ENCODE peak calls at places on chromosomes 2 and 18, in ten cellular contexts. One of them, this sample, is unnamed.

GRCh38 chr2:26346454-26347053 is at the start of gene ADGRF3:
- DNase-seq in body of pancreas: peak; percentile 72
- DNase-seq in GM10248: peak; percentile 27
- DNase-seq in sigmoid colon: peak; percentile 72
- DNase-seq in osteocyte: no peak
- DNase-seq in mammary epithelial cell: peak; percentile 46
- DNase-seq in RWPE1: no peak
- DNase-seq in breast epithelium: peak; percentile 64
- DNase-seq in fibroblast of lung: peak; percentile 30
- DNase-seq in Calu3: peak; percentile 55
- DNase-seq in this sample: no peak

GRCh38 chr2:150003539-150003938 is 416.0 kb upstream of the MMADHC start:
- DNase-seq in body of pancreas: no peak
- DNase-seq in GM10248: no peak
- DNase-seq in sigmoid colon: no peak
- DNase-seq in osteocyte: no peak
- DNase-seq in mammary epithelial cell: no peak
- DNase-seq in RWPE1: no peak
- DNase-seq in breast epithelium: no peak
- DNase-seq in fibroblast of lung: no peak
- DNase-seq in Calu3: no peak
- DNase-seq in this sample: no peak

GRCh38 chr2:40487592-40487991 is 35.7 kb upstream of the SLC8A1 start:
- DNase-seq in body of pancreas: no peak
- DNase-seq in GM10248: no peak
- DNase-seq in sigmoid colon: no peak
- DNase-seq in osteocyte: no peak
- DNase-seq in mammary epithelial cell: no peak
- DNase-seq in RWPE1: no peak
- DNase-seq in breast epithelium: no peak
- DNase-seq in fibroblast of lung: peak; percentile 93
- DNase-seq in Calu3: no peak
- DNase-seq in this sample: no peak

GRCh38 chr2:132804045-132804444 is 134.0 kb upstream of the LYPD1 start:
- DNase-seq in body of pancreas: no peak
- DNase-seq in GM10248: no peak
- DNase-seq in sigmoid colon: no peak
- DNase-seq in osteocyte: no peak
- DNase-seq in mammary epithelial cell: peak; percentile 52
- DNase-seq in RWPE1: no peak
- DNase-seq in breast epithelium: no peak
- DNase-seq in fibroblast of lung: peak; percentile 80
- DNase-seq in Calu3: no peak
- DNase-seq in this sample: no peak

GRCh38 chr2:85151026-85151425 is 17.8 kb downstream of the TCF7L1 start:
- DNase-seq in body of pancreas: no peak
- DNase-seq in GM10248: no peak
- DNase-seq in sigmoid colon: no peak
- DNase-seq in osteocyte: no peak
- DNase-seq in mammary epithelial cell: no peak
- DNase-seq in RWPE1: no peak
- DNase-seq in breast epithelium: no peak
- DNase-seq in fibroblast of lung: peak; percentile 27
- DNase-seq in Calu3: no peak
- DNase-seq in this sample: no peak

GRCh38 chr2:141767051-141767450 is 363.8 kb downstream of the LRP1B start:
- DNase-seq in body of pancreas: no peak
- DNase-seq in GM10248: no peak
- DNase-seq in sigmoid colon: no peak
- DNase-seq in osteocyte: no peak
- DNase-seq in mammary epithelial cell: peak; percentile 49
- DNase-seq in RWPE1: no peak
- DNase-seq in breast epithelium: no peak
- DNase-seq in fibroblast of lung: peak; percentile 92
- DNase-seq in Calu3: no peak
- DNase-seq in this sample: no peak

GRCh38 chr2:101860157-101860556 is 131.6 kb upstream of the IL1R2 start:
- DNase-seq in body of pancreas: no peak
- DNase-seq in GM10248: no peak
- DNase-seq in sigmoid colon: no peak
- DNase-seq in osteocyte: no peak
- DNase-seq in mammary epithelial cell: no peak
- DNase-seq in RWPE1: no peak
- DNase-seq in breast epithelium: no peak
- DNase-seq in fibroblast of lung: no peak
- DNase-seq in Calu3: no peak
- DNase-seq in this sample: no peak

GRCh38 chr2:224918626-224919471 is 123.4 kb downstream of the DOCK10 start:
- DNase-seq in body of pancreas: no peak
- DNase-seq in GM10248: no peak
- DNase-seq in sigmoid colon: no peak
- DNase-seq in osteocyte: no peak
- DNase-seq in mammary epithelial cell: no peak
- DNase-seq in RWPE1: no peak
- DNase-seq in breast epithelium: no peak
- DNase-seq in fibroblast of lung: no peak
- DNase-seq in Calu3: no peak
- DNase-seq in this sample: no peak

GRCh38 chr2:182866461-182867369 is at the start of gene FRZB:
- DNase-seq in body of pancreas: peak; percentile 46
- DNase-seq in GM10248: peak; percentile 33
- DNase-seq in sigmoid colon: peak; percentile 88
- DNase-seq in osteocyte: peak; percentile 86
- DNase-seq in mammary epithelial cell: peak; percentile 10
- DNase-seq in RWPE1: peak; percentile 20
- DNase-seq in breast epithelium: peak; percentile 56
- DNase-seq in fibroblast of lung: peak; percentile 84
- DNase-seq in Calu3: peak; percentile 54
- DNase-seq in this sample: peak; percentile 92

GRCh38 chr18:13836559-13836958 is 12.6 kb downstream of the MC5R start:
- DNase-seq in body of pancreas: no peak
- DNase-seq in GM10248: no peak
- DNase-seq in sigmoid colon: no peak
- DNase-seq in osteocyte: no peak
- DNase-seq in mammary epithelial cell: no peak
- DNase-seq in RWPE1: no peak
- DNase-seq in breast epithelium: no peak
- DNase-seq in fibroblast of lung: no peak
- DNase-seq in Calu3: peak; percentile 17
- DNase-seq in this sample: no peak

GRCh38 chr18:13834501-13835015 is 10.6 kb downstream of the MC5R start:
- DNase-seq in body of pancreas: no peak
- DNase-seq in GM10248: no peak
- DNase-seq in sigmoid colon: no peak
- DNase-seq in osteocyte: no peak
- DNase-seq in mammary epithelial cell: no peak
- DNase-seq in RWPE1: no peak
- DNase-seq in breast epithelium: no peak
- DNase-seq in fibroblast of lung: no peak
- DNase-seq in Calu3: no peak
- DNase-seq in this sample: no peak

GRCh38 chr18:13835202-13835601 is 11.3 kb downstream of the MC5R start:
- DNase-seq in body of pancreas: no peak
- DNase-seq in GM10248: no peak
- DNase-seq in sigmoid colon: no peak
- DNase-seq in osteocyte: no peak
- DNase-seq in mammary epithelial cell: no peak
- DNase-seq in RWPE1: no peak
- DNase-seq in breast epithelium: no peak
- DNase-seq in fibroblast of lung: no peak
- DNase-seq in Calu3: no peak
- DNase-seq in this sample: no peak

GRCh38 chr18:13826209-13826608 is 2.3 kb downstream of the MC5R start:
- DNase-seq in body of pancreas: no peak
- DNase-seq in GM10248: no peak
- DNase-seq in sigmoid colon: no peak
- DNase-seq in osteocyte: no peak
- DNase-seq in mammary epithelial cell: no peak
- DNase-seq in RWPE1: no peak
- DNase-seq in breast epithelium: no peak
- DNase-seq in fibroblast of lung: no peak
- DNase-seq in Calu3: no peak
- DNase-seq in this sample: no peak

GRCh38 chr18:13831864-13832508 is 8.0 kb downstream of the MC5R start:
- DNase-seq in body of pancreas: no peak
- DNase-seq in GM10248: no peak
- DNase-seq in sigmoid colon: no peak
- DNase-seq in osteocyte: peak; percentile 65
- DNase-seq in mammary epithelial cell: no peak
- DNase-seq in RWPE1: peak; percentile 15
- DNase-seq in breast epithelium: no peak
- DNase-seq in fibroblast of lung: no peak
- DNase-seq in Calu3: no peak
- DNase-seq in this sample: no peak
- TF ChIP-seq CTCF in body of pancreas: no peak
- TF ChIP-seq CTCF in GM10248: no peak
- TF ChIP-seq CTCF in sigmoid colon: no peak
- TF ChIP-seq CTCF in osteocyte: no peak
- TF ChIP-seq CTCF in mammary epithelial cell: no peak
- TF ChIP-seq CTCF in RWPE1: no peak
- TF ChIP-seq CTCF in breast epithelium: no peak
- TF ChIP-seq CTCF in fibroblast of lung: no peak
- TF ChIP-seq CTCF in Calu3: no peak
- TF ChIP-seq CTCF in this sample: peak; percentile 25

DNA sequence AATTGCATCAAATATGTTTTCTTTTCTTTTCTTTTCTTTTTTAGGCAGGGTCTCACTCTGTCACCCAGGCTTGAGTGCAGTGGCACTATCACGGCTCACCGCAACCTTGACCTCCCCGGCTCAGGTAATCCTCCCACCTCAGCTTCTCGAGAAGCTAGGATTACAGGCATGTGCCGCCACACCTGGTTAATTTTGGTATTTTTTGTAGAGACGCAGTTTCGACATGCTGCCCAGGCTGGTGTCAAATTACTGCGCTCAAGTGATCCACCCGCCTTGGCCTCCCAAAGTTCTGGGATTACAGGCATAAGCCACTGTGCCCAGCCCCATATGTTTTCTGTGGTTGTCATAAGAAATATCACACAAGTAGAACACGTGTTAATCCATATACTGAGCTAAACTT is 14.7 kb downstream of the ENOSF1 start:
- DNase-seq in body of pancreas: peak; percentile 60
- DNase-seq in GM10248: no peak
- DNase-seq in sigmoid colon: no peak
- DNase-seq in osteocyte: no peak
- DNase-seq in mammary epithelial cell: no peak
- DNase-seq in RWPE1: no peak
- DNase-seq in breast epithelium: no peak
- DNase-seq in fibroblast of lung: no peak
- DNase-seq in Calu3: no peak
- DNase-seq in this sample: no peak
- TF ChIP-seq CTCF in body of pancreas: no peak
- TF ChIP-seq CTCF in GM10248: no peak
- TF ChIP-seq CTCF in sigmoid colon: no peak
- TF ChIP-seq CTCF in osteocyte: no peak
- TF ChIP-seq CTCF in mammary epithelial cell: no peak
- TF ChIP-seq CTCF in RWPE1: no peak
- TF ChIP-seq CTCF in breast epithelium: no peak
- TF ChIP-seq CTCF in fibroblast of lung: no peak
- TF ChIP-seq CTCF in Calu3: no peak
- TF ChIP-seq CTCF in this sample: no peak

GRCh38 chr2:194822097-194822496 is 834.9 kb upstream of the SLC39A10 start:
- DNase-seq in body of pancreas: no peak
- DNase-seq in GM10248: no peak
- DNase-seq in sigmoid colon: no peak
- DNase-seq in osteocyte: no peak
- DNase-seq in mammary epithelial cell: peak; percentile 12
- DNase-seq in RWPE1: no peak
- DNase-seq in breast epithelium: no peak
- DNase-seq in fibroblast of lung: no peak
- DNase-seq in Calu3: no peak
- DNase-seq in this sample: no peak

GRCh38 chr2:194815475-194815874 is 841.6 kb upstream of the SLC39A10 start:
- DNase-seq in body of pancreas: no peak
- DNase-seq in GM10248: no peak
- DNase-seq in sigmoid colon: no peak
- DNase-seq in osteocyte: no peak
- DNase-seq in mammary epithelial cell: no peak
- DNase-seq in RWPE1: no peak
- DNase-seq in breast epithelium: no peak
- DNase-seq in fibroblast of lung: peak; percentile 7
- DNase-seq in Calu3: no peak
- DNase-seq in this sample: no peak

GRCh38 chr2:194824450-194824849 is 832.6 kb upstream of the SLC39A10 start:
- DNase-seq in body of pancreas: no peak
- DNase-seq in GM10248: no peak
- DNase-seq in sigmoid colon: no peak
- DNase-seq in osteocyte: no peak
- DNase-seq in mammary epithelial cell: no peak
- DNase-seq in RWPE1: no peak
- DNase-seq in breast epithelium: no peak
- DNase-seq in fibroblast of lung: no peak
- DNase-seq in Calu3: no peak
- DNase-seq in this sample: no peak

GRCh38 chr2:194822657-194823056 is 834.4 kb upstream of the SLC39A10 start:
- DNase-seq in body of pancreas: no peak
- DNase-seq in GM10248: no peak
- DNase-seq in sigmoid colon: no peak
- DNase-seq in osteocyte: no peak
- DNase-seq in mammary epithelial cell: peak; percentile 42
- DNase-seq in RWPE1: peak; percentile 7
- DNase-seq in breast epithelium: no peak
- DNase-seq in fibroblast of lung: no peak
- DNase-seq in Calu3: peak; percentile 10
- DNase-seq in this sample: no peak

GRCh38 chr2:194819367-194819766 is 837.7 kb upstream of the SLC39A10 start:
- DNase-seq in body of pancreas: no peak
- DNase-seq in GM10248: no peak
- DNase-seq in sigmoid colon: no peak
- DNase-seq in osteocyte: no peak
- DNase-seq in mammary epithelial cell: peak; percentile 6
- DNase-seq in RWPE1: no peak
- DNase-seq in breast epithelium: no peak
- DNase-seq in fibroblast of lung: no peak
- DNase-seq in Calu3: peak; percentile 4
- DNase-seq in this sample: no peak
- TF ChIP-seq CTCF in body of pancreas: no peak
- TF ChIP-seq CTCF in GM10248: peak; percentile 16
- TF ChIP-seq CTCF in sigmoid colon: no peak
- TF ChIP-seq CTCF in osteocyte: peak; percentile 21
- TF ChIP-seq CTCF in mammary epithelial cell: peak; percentile 49
- TF ChIP-seq CTCF in RWPE1: peak; percentile 26
- TF ChIP-seq CTCF in breast epithelium: no peak
- TF ChIP-seq CTCF in fibroblast of lung: no peak
- TF ChIP-seq CTCF in Calu3: no peak
- TF ChIP-seq CTCF in this sample: peak; percentile 66

GRCh38 chr2:215003001-215003400 is 135.4 kb downstream of the ABCA12 start:
- DNase-seq in body of pancreas: no peak
- DNase-seq in GM10248: no peak
- DNase-seq in sigmoid colon: no peak
- DNase-seq in osteocyte: no peak
- DNase-seq in mammary epithelial cell: no peak
- DNase-seq in RWPE1: no peak
- DNase-seq in breast epithelium: no peak
- DNase-seq in fibroblast of lung: peak; percentile 50
- DNase-seq in Calu3: no peak
- DNase-seq in this sample: no peak

DNA sequence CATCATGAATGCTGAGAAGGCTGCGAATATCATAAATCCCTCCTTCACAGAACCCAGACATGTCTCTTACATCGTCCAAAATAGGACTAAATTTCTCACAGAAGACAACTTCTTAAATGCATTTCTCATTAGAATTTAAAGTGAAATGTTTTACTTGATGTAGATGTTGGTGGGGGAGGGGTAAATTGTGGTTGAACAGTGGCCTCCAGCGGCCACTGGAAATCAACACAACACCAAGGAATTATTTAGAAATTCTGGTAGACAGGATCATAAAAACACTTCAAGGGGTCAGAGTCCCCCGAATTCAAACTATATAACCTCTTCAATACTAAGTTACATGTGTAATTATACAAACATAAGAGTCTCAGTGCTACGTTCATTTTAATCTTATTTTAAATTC is 135.9 kb downstream of the ABCA12 start:
- DNase-seq in body of pancreas: peak; percentile 31
- DNase-seq in GM10248: peak; percentile 30
- DNase-seq in sigmoid colon: no peak
- DNase-seq in osteocyte: no peak
- DNase-seq in mammary epithelial cell: no peak
- DNase-seq in RWPE1: peak; percentile 11
- DNase-seq in breast epithelium: no peak
- DNase-seq in fibroblast of lung: peak; percentile 44
- DNase-seq in Calu3: peak; percentile 22
- DNase-seq in this sample: no peak
- TF ChIP-seq CTCF in body of pancreas: peak; percentile 51
- TF ChIP-seq CTCF in GM10248: peak; percentile 55
- TF ChIP-seq CTCF in sigmoid colon: no peak
- TF ChIP-seq CTCF in osteocyte: peak; percentile 69
- TF ChIP-seq CTCF in mammary epithelial cell: peak; percentile 39
- TF ChIP-seq CTCF in RWPE1: peak; percentile 41
- TF ChIP-seq CTCF in breast epithelium: peak; percentile 34
- TF ChIP-seq CTCF in fibroblast of lung: peak; percentile 63
- TF ChIP-seq CTCF in Calu3: peak; percentile 33
- TF ChIP-seq CTCF in this sample: peak; percentile 89